ENCODE peak calls at places on chromosomes 3 and 15, in ten cellular contexts. U is NCI-H1417 treated with DMSO at 0.1 percent for 48 hours; T is NK-92 treated with Interleukin-12 subunit alpha and Interleukin-12 subunit beta, amount 100 ng/mL, for 24 hours; I is activated CD8-positive, alpha-beta memory T cell treated with anti-CD3 and anti-CD28 coated beads for 24 hours; B is NCI-H1092 treated with DMSO at 0.1 percent for 48 hours; G is adipocyte; M is thoracic aorta; W is NCI-H2081; J is neural crest cell; Y is stimulated activated naive CD8-positive, alpha-beta T cell treated with anti-CD3 and anti-CD28 coated beads, Interleukin-15, amount 100 ng/mL, for 72 hours. S is an unnamed sample.

GRCh38 chr3:55160241-55160877 is 232.5 kb upstream of the LRTM1 start:
- DNase-seq in U (no peak), T (no peak), I (no peak), B (no peak), G (peak; percentile 87), M (peak; percentile 19), W (no peak), J (no peak), Y (no peak), S (peak; percentile 63)

GRCh38 chr3:146969356-146969755 is 364.2 kb upstream of the PLSCR5 start:
- DNase-seq in U (no peak), T (no peak), I (no peak), B (no peak), G (peak; percentile 24), M (no peak), W (no peak), J (no peak), Y (no peak), S (no peak)

GRCh38 chr3:150956376-150956775 is 16.2 kb downstream of the CLRN1 start:
- DNase-seq in U (no peak), T (no peak), I (no peak), B (no peak), G (peak; percentile 45), M (no peak), W (no peak), J (no peak), Y (no peak), S (no peak)

GRCh38 chr3:155185623-155186022 is 105.5 kb downstream of the MME start:
- DNase-seq in U (no peak), T (no peak), I (no peak), B (no peak), G (peak; percentile 77), M (no peak), W (no peak), J (no peak), Y (no peak), S (no peak)

GRCh38 chr3:32577621-32578556 is 7.2 kb upstream of the DYNC1LI1 start:
- DNase-seq in U (no peak), T (no peak), I (no peak), B (no peak), G (peak; percentile 29), M (no peak), W (no peak), J (no peak), Y (peak; percentile 24), S (no peak)

GRCh38 chr3:13538520-13539284 is 10.2 kb upstream of the FBLN2 start:
- DNase-seq in U (no peak), T (no peak), I (no peak), B (no peak), G (no peak), M (no peak), W (no peak), J (no peak), Y (no peak), S (no peak)

GRCh38 chr3:186220886-186221285 is 112.0 kb upstream of the ETV5 start:
- DNase-seq in U (no peak), T (no peak), I (no peak), B (no peak), G (no peak), M (no peak), W (no peak), J (no peak), Y (no peak), S (peak; percentile 40)

GRCh38 chr3:112448939-112449338 is 50.3 kb downstream of the BTLA start:
- DNase-seq in U (no peak), T (no peak), I (no peak), B (no peak), G (no peak), M (no peak), W (no peak), J (no peak), Y (no peak), S (no peak)

GRCh38 chr15:63049747-63050439 is 7.3 kb downstream of the TPM1 start:
- DNase-seq in U (no peak), T (no peak), I (no peak), B (no peak), G (no peak), M (no peak), W (no peak), J (no peak), Y (no peak), S (no peak)

GRCh38 chr3:73729969-73730440 is 105.3 kb upstream of the PDZRN3 start:
- DNase-seq in U (no peak), T (no peak), I (no peak), B (no peak), G (no peak), M (no peak), W (no peak), J (no peak), Y (no peak), S (no peak)

GRCh38 chr15:59543721-59544547 is 67.6 kb upstream of the GCNT3 start:
- DNase-seq in U (no peak), T (no peak), I (no peak), B (no peak), G (no peak), M (no peak), W (no peak), J (no peak), Y (peak; percentile 15), S (no peak)

GRCh38 chr3:110568246-110568645 is 503.4 kb upstream of the NECTIN3 start:
- DNase-seq in U (no peak), T (no peak), I (no peak), B (no peak), G (peak; percentile 73), M (no peak), W (no peak), J (no peak), Y (no peak), S (no peak)

GRCh38 chr3:98563661-98564281 is 29.6 kb downstream of the CPOX start:
- DNase-seq in U (no peak), T (no peak), I (no peak), B (no peak), G (peak; percentile 40), M (no peak), W (no peak), J (no peak), Y (peak; percentile 39), S (no peak)

S was measured in heart left ventricle.